ENCODE peak calls at places on chromosomes 6 and 20, in four cellular contexts. One of them, this sample, is unnamed.

GRCh38 chr6:148887181-148887580 is 140.4 kb downstream of the UST start:
- DNase-seq in HCT116: no peak
- DNase-seq in H1: no peak
- DNase-seq in K562: no peak
- DNase-seq in this sample: no peak

GRCh38 chr20:370151-370600 is 10.4 kb upstream of the TRIB3 start:
- DNase-seq in HCT116: no peak
- DNase-seq in H1: no peak
- DNase-seq in K562: no peak
- DNase-seq in this sample: no peak

GRCh38 chr6:163021054-163021453 is 293.3 kb downstream of the PACRG start:
- DNase-seq in H1: no peak
- DNase-seq in K562: no peak
- DNase-seq in HCT116: no peak
- DNase-seq in this sample: no peak

GRCh38 chr6:111592726-111593515 is 12.8 kb downstream of the TRAF3IP2 start:
- DNase-seq in K562: no peak
- DNase-seq in HCT116: no peak
- DNase-seq in H1: no peak
- DNase-seq in this sample: no peak

GRCh38 chr20:50138120-50138478 is 15.4 kb downstream of the PEDS1 start:
- DNase-seq in H1: no peak
- DNase-seq in K562: no peak
- DNase-seq in HCT116: no peak
- DNase-seq in this sample: no peak

GRCh38 chr20:32970973-32971300 is 33.3 kb downstream of the SUN5 start:
- DNase-seq in K562: no peak
- DNase-seq in H1: no peak
- DNase-seq in HCT116: no peak
- DNase-seq in this sample: no peak

GRCh38 chr6:169386431-169387057 is 132.9 kb upstream of the THBS2 start:
- DNase-seq in H1: no peak
- DNase-seq in HCT116: no peak
- DNase-seq in K562: no peak
- DNase-seq in this sample: no peak

GRCh38 chr20:25053207-25054132 is 4.5 kb downstream of the ACSS1 start:
- DNase-seq in HCT116: no peak
- DNase-seq in K562: no peak
- DNase-seq in H1: no peak
- DNase-seq in this sample: no peak

GRCh38 chr6:89021629-89022028 is 58.2 kb upstream of the RNGTT start:
- DNase-seq in K562: no peak
- DNase-seq in HCT116: no peak
- DNase-seq in H1: peak
- DNase-seq in this sample: peak

GRCh38 chr20:63029358-63030121 is 22.8 kb upstream of the BHLHE23 start:
- DNase-seq in K562: no peak
- DNase-seq in HCT116: no peak
- DNase-seq in H1: no peak
- DNase-seq in this sample: no peak

GRCh38 chr6:8014947-8015346 is 49.2 kb downstream of the BLOC1S5 start:
- DNase-seq in HCT116: no peak
- DNase-seq in K562: no peak
- DNase-seq in H1: no peak
- DNase-seq in this sample: no peak

GRCh38 chr6:145339089-145339488 is 396.2 kb downstream of the EPM2A start:
- DNase-seq in K562: no peak
- DNase-seq in H1: no peak
- DNase-seq in HCT116: no peak
- DNase-seq in this sample: no peak

GRCh38 chr6:150979826-150980225 is 114.3 kb downstream of the MTHFD1L start:
- DNase-seq in K562: no peak
- DNase-seq in H1: no peak
- DNase-seq in HCT116: no peak
- DNase-seq in this sample: no peak

GRCh38 chr6:157124855-157125254 is 198.5 kb downstream of the TMEM242 start:
- DNase-seq in HCT116: no peak
- DNase-seq in K562: no peak
- DNase-seq in H1: no peak
- DNase-seq in this sample: no peak

GRCh38 chr6:34934516-34934915 is 45.5 kb downstream of the ANKS1A start:
- DNase-seq in H1: no peak
- DNase-seq in HCT116: no peak
- DNase-seq in K562: no peak
- DNase-seq in this sample: no peak

GRCh38 chr6:22766979-22767378 is 197.6 kb downstream of the HDGFL1 start:
- DNase-seq in HCT116: no peak
- DNase-seq in K562: no peak
- DNase-seq in H1: no peak
- DNase-seq in this sample: no peak

GRCh38 chr20:42432485-42432884 is 757.2 kb downstream of the PTPRT start:
- DNase-seq in H1: no peak
- DNase-seq in K562: no peak
- DNase-seq in HCT116: no peak
- DNase-seq in this sample: no peak

GRCh38 chr6:120141601-120142000 is 792.0 kb upstream of the MAN1A1 start:
- DNase-seq in H1: no peak
- DNase-seq in HCT116: no peak
- DNase-seq in K562: no peak
- DNase-seq in this sample: no peak

GRCh38 chr6:161498359-161498758 is 224.5 kb upstream of the AGPAT4 start:
- DNase-seq in HCT116: peak
- DNase-seq in K562: peak
- DNase-seq in H1: peak
- DNase-seq in this sample: peak

GRCh38 chr20:48648482-48649051 is 179.2 kb downstream of the PREX1 start:
- DNase-seq in HCT116: no peak
- DNase-seq in H1: no peak
- DNase-seq in K562: no peak
- DNase-seq in this sample: no peak

GRCh38 chr6:53390010-53390409 is 41.3 kb upstream of the ELOVL5 start:
- DNase-seq in H1: no peak
- DNase-seq in HCT116: no peak
- DNase-seq in K562: no peak
- DNase-seq in this sample: no peak

GRCh38 chr6:47034421-47034820 is 7.7 kb downstream of the ADGRF1 start:
- DNase-seq in H1: no peak
- DNase-seq in HCT116: no peak
- DNase-seq in K562: no peak
- DNase-seq in this sample: no peak

DNA sequence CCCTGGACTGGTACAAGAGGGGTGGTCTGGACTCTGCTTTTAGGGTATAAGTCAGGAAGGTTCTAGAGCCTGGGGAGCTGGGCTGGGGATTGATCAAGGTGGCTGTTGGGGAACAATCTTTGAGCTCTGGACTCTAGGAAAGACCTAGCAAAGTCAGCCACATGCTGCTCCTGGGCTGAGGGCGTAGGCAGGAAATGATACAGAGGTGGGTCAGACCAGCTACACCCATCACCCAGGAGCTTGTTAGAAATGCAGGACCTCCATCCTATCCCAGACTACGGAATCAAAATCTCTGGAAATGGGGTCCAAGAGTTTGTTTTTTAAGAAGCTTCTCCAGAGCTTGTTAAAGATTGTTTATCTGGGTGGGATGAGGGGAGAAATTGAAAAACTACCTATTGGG is 9.4 kb downstream of the ADTRP start:
- DNase-seq in H1: no peak
- DNase-seq in K562: no peak
- DNase-seq in HCT116: no peak
- DNase-seq in this sample: no peak
- TF ChIP-seq ZNF274 in H1: no peak
- TF ChIP-seq ZNF274 in K562: no peak
- TF ChIP-seq ZNF274 in HCT116: no peak
- TF ChIP-seq ZNF274 in this sample: no peak

GRCh38 chr20:37353285-37353849 is 7.4 kb downstream of the SRC start:
- DNase-seq in K562: no peak
- DNase-seq in H1: no peak
- DNase-seq in HCT116: no peak
- DNase-seq in this sample: no peak
- TF ChIP-seq ZNF274 in K562: no peak
- TF ChIP-seq ZNF274 in H1: no peak
- TF ChIP-seq ZNF274 in HCT116: no peak
- TF ChIP-seq ZNF274 in this sample: no peak

DNA sequence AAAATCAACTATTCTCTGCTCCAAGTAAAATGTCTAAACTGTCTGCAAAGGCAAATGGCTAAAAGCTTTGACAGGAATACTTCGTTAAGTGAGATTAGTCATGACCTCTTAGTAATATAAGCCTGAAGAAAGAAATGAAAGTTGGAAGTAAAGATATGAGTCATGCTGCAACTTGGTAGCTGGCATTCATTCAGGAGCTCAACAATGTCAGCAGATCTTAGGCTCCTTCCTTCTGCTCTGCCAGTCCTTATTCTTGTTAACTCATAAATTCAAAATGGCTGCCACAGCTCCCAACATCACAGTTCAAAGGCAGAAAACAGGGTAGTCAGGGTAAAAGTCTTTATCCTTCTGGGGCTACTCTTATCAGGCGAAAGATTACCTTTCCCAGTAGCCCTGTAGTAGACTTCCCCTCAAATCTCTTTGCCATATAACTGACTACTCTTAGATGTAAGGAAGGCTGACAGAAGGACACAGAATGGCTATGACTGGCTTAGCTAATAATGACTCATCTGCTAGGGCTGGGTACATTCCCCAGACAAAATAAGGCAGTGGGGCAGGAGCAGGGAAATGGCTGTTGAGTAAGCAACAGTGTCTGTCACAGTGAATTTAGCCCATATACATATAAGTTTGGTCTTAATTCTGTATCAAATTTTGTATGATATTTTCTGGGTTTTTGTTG is 24.4 kb upstream of the C6orf62 start:
- DNase-seq in K562: peak
- DNase-seq in H1: no peak
- DNase-seq in HCT116: peak
- DNase-seq in this sample: no peak
- TF ChIP-seq ZNF274 in K562: no peak
- TF ChIP-seq ZNF274 in H1: no peak
- TF ChIP-seq ZNF274 in HCT116: no peak
- TF ChIP-seq ZNF274 in this sample: no peak

DNA sequence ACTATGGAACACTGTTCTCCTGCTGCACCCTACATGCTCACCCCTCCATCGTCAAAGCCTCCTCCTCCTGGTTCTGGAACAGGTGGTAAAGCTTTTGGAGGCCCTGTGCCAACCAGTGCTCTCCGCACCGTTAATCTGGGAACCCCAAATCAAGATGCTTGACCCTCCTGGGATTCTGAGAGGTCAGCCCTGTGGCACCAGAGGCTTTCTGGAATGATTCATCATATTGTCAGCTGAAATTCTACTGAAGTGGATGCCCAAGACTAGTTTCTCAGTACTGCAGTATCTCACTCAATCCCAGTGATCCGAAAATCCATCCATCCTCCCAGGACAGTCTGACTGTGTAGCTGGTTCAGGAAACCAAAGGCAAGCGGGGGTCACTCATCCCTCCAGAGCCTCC is 92.7 kb downstream of the TRERF1 start:
- DNase-seq in K562: no peak
- DNase-seq in H1: no peak
- DNase-seq in HCT116: no peak
- DNase-seq in this sample: no peak
- TF ChIP-seq ZNF274 in K562: no peak
- TF ChIP-seq ZNF274 in H1: no peak
- TF ChIP-seq ZNF274 in HCT116: no peak
- TF ChIP-seq ZNF274 in this sample: no peak

GRCh38 chr6:134921276-134921979 is 28.5 kb downstream of the ALDH8A1 start:
- DNase-seq in H1: no peak
- DNase-seq in HCT116: no peak
- DNase-seq in K562: no peak
- DNase-seq in this sample: no peak

GRCh38 chr6:134925800-134926199 is 24.1 kb downstream of the ALDH8A1 start:
- DNase-seq in HCT116: no peak
- DNase-seq in K562: no peak
- DNase-seq in H1: no peak
- DNase-seq in this sample: no peak

GRCh38 chr6:134918418-134918961 is 31.4 kb downstream of the ALDH8A1 start:
- DNase-seq in HCT116: no peak
- DNase-seq in H1: no peak
- DNase-seq in K562: no peak
- DNase-seq in this sample: no peak

GRCh38 chr6:134921980-134922313 is 28.0 kb downstream of the ALDH8A1 start:
- DNase-seq in K562: no peak
- DNase-seq in H1: no peak
- DNase-seq in HCT116: no peak
- DNase-seq in this sample: no peak

DNA sequence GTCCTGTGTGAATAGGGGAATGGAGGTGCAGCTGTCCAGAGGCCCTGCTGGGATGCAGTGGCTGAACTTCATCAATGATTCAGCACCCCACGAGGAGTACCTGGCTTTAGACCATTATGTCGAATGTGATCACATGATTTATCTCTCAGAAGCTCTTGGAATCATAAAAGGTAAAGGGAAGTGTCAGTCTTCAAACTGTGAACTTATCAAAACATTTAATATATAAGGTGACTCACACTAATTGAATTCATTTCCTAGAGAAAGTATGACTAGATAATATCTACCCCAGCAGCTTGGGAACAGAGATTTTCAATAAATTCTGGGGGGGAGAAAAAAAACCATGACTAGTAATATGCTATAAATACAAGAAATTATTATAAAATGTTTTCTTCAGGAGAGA is 29.5 kb downstream of the ALDH8A1 start:
- DNase-seq in HCT116: no peak
- DNase-seq in H1: no peak
- DNase-seq in K562: no peak
- DNase-seq in this sample: no peak
- TF ChIP-seq ZNF274 in HCT116: no peak
- TF ChIP-seq ZNF274 in H1: no peak
- TF ChIP-seq ZNF274 in K562: no peak
- TF ChIP-seq ZNF274 in this sample: no peak

GRCh38 chr6:4281341-4282293 is 146.2 kb upstream of the ECI2 start:
- DNase-seq in HCT116: no peak
- DNase-seq in K562: no peak
- DNase-seq in H1: peak
- DNase-seq in this sample: no peak
- TF ChIP-seq ZNF274 in HCT116: no peak
- TF ChIP-seq ZNF274 in K562: no peak
- TF ChIP-seq ZNF274 in H1: no peak
- TF ChIP-seq ZNF274 in this sample: no peak

GRCh38 chr6:155455766-155456165 is at the start of gene NOX3:
- DNase-seq in H1: no peak
- DNase-seq in HCT116: no peak
- DNase-seq in K562: no peak
- DNase-seq in this sample: no peak
- TF ChIP-seq ZNF274 in H1: no peak
- TF ChIP-seq ZNF274 in HCT116: no peak
- TF ChIP-seq ZNF274 in K562: no peak
- TF ChIP-seq ZNF274 in this sample: no peak

GRCh38 chr6:143528164-143528811 is 16.8 kb upstream of the FUCA2 start:
- DNase-seq in HCT116: no peak
- DNase-seq in K562: no peak
- DNase-seq in H1: no peak
- DNase-seq in this sample: no peak
- TF ChIP-seq ZNF274 in HCT116: no peak
- TF ChIP-seq ZNF274 in K562: no peak
- TF ChIP-seq ZNF274 in H1: no peak
- TF ChIP-seq ZNF274 in this sample: no peak

GRCh38 chr6:49570474-49571079 is 20.1 kb downstream of the C6orf141 start:
- DNase-seq in H1: no peak
- DNase-seq in HCT116: no peak
- DNase-seq in K562: peak
- DNase-seq in this sample: no peak
- TF ChIP-seq ZNF274 in H1: no peak
- TF ChIP-seq ZNF274 in HCT116: no peak
- TF ChIP-seq ZNF274 in K562: no peak
- TF ChIP-seq ZNF274 in this sample: no peak

This sample was measured in NT2/D1.